ENCODE peak calls at places on chromosomes 16 and 17, in four cellular contexts. F, C, A and L are unnamed samples.

GRCh38 chr16:50808929-50809538 is 67.1 kb downstream of the CYLD start:
- DNase-seq in F (no peak), C (no peak), A (no peak), L (peak)

GRCh38 chr16:9383281-9383680 is 291.8 kb downstream of the HAPSTR1 start:
- DNase-seq in F (no peak), C (no peak), A (no peak), L (no peak)

GRCh38 chr17:57819273-57819672 is 30.6 kb downstream of the MRPS23 start:
- DNase-seq in F (no peak), C (no peak), A (no peak), L (no peak)

GRCh38 chr17:2266045-2266864 is 37.3 kb downstream of the SMG6 start:
- DNase-seq in F (peak), C (peak), A (peak), L (no peak)

GRCh38 chr17:19329839-19330238 is 32.7 kb downstream of the B9D1 start:
- DNase-seq in F (no peak), C (no peak), A (no peak), L (no peak)

GRCh38 chr17:40819528-40820125 is 2.8 kb downstream of the KRT10 start:
- DNase-seq in F (no peak), C (no peak), A (peak), L (no peak)

GRCh38 chr16:87835882-87836331 is 33.4 kb downstream of the SLC7A5 start:
- DNase-seq in F (no peak), C (no peak), A (no peak), L (no peak)

GRCh38 chr17:78818932-78819331 is 21.7 kb downstream of the USP36 start:
- DNase-seq in F (peak), C (peak), A (peak), L (no peak)

GRCh38 chr16:50547340-50547865 is 793 bp upstream of the NKD1 start:
- DNase-seq in F (peak), C (peak), A (no peak), L (no peak)

GRCh38 chr17:68567035-68567434 is 34.1 kb downstream of the FAM20A start:
- DNase-seq in F (no peak), C (no peak), A (no peak), L (no peak)

GRCh38 chr17:65404761-65405160 is 156.7 kb downstream of the AXIN2 start:
- DNase-seq in F (no peak), C (no peak), A (no peak), L (no peak)

GRCh38 chr16:22264786-22265185 is 32.4 kb upstream of the POLR3E start:
- DNase-seq in F (no peak), C (no peak), A (no peak), L (no peak)

GRCh38 chr17:19381741-19382444 is 3.6 kb downstream of the MAPK7 start:
- DNase-seq in F (peak), C (no peak), A (no peak), L (no peak)

GRCh38 chr17:62119373-62119772 is 54.3 kb upstream of the MED13 start:
- DNase-seq in F (no peak), C (no peak), A (no peak), L (no peak)

GRCh38 chr17:82399030-82399429 is 19.1 kb upstream of the HEXD start:
- DNase-seq in F (no peak), C (no peak), A (peak), L (no peak)

GRCh38 chr17:21125862-21126261 is 902 bp upstream of the DHRS7B start:
- DNase-seq in F (peak), C (no peak), A (peak), L (no peak)

GRCh38 chr16:46895399-46896313 is 11.5 kb downstream of the GPT2 start:
- DNase-seq in F (no peak), C (peak), A (no peak), L (no peak)

GRCh38 chr17:4329838-4330237 is 36.6 kb downstream of the UBE2G1 start:
- DNase-seq in F (no peak), C (no peak), A (peak), L (no peak)

GRCh38 chr16:30983289-30983889 is 1.6 kb upstream of the HSD3B7 start:
- DNase-seq in F (no peak), C (no peak), A (no peak), L (no peak)

GRCh38 chr16:74842413-74842812 is 67.8 kb upstream of the FA2H start:
- DNase-seq in F (no peak), C (no peak), A (no peak), L (no peak)

GRCh38 chr17:78839173-78839761 is 1.3 kb downstream of the USP36 start:
- DNase-seq in F (no peak), C (no peak), A (peak), L (no peak)

GRCh38 chr16:27333104-27333503 is 19.3 kb downstream of the IL4R start:
- DNase-seq in F (peak), C (no peak), A (no peak), L (no peak)
- TF ChIP-seq POLR2AphosphoS5 in F (no peak), C (no peak), A (no peak), L (no peak)

GRCh38 chr16:8127096-8127495 is 463.2 kb downstream of the TMEM114 start:
- DNase-seq in F (no peak), C (no peak), A (no peak), L (no peak)

GRCh38 chr16:8130197-8130596 is 460.1 kb downstream of the TMEM114 start:
- DNase-seq in F (no peak), C (no peak), A (no peak), L (no peak)

GRCh38 chr16:8126313-8126712 is 464.0 kb downstream of the TMEM114 start:
- DNase-seq in F (no peak), C (no peak), A (no peak), L (no peak)
- TF ChIP-seq POLR2A in F (no peak), C (no peak), A (no peak), L (no peak)

GRCh38 chr16:77212736-77213541 is 13.7 kb downstream of the SYCE1L start:
- DNase-seq in F (peak), C (peak), A (peak), L (no peak)
- H3K27ac ChIP-seq in F (peak), C (peak), A (peak), L (peak)

GRCh38 chr16:1949507-1949906 is 5.0 kb downstream of the RPL3L start:
- DNase-seq in F (no peak), C (no peak), A (no peak), L (no peak)

GRCh38 chr16:1950559-1950958 is 3.9 kb downstream of the RPL3L start:
- DNase-seq in F (no peak), C (no peak), A (no peak), L (no peak)

GRCh38 chr16:1958715-1959268 is 546 bp upstream of the NDUFB10 start:
- DNase-seq in F (peak), C (no peak), A (no peak), L (no peak)

GRCh38 chr16:1950047-1950446 is 4.4 kb downstream of the RPL3L start:
- DNase-seq in F (no peak), C (no peak), A (no peak), L (no peak)

DNA sequence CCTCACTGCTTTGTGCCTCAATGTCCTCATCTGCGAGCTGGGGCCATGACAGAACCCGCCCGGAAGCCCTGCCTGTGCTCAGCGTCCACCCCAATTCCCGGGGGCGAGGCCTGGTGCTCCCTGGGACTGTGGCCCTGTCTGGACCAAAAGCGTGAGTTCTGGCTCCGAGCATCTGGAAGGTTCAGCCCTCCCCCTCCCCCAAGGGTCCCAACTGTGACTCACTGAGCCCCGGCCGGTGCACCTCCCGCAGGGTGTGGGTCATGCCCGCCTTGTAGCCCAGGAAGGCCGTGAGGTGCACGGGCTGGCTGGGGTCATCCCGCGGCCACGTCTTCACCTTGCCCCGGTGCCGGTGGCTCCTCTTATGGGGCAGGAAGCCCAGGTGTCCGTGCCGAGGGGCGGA is 755 bp downstream of the RPL3L start:
- DNase-seq in F (peak), C (no peak), A (no peak), L (no peak)
- TF ChIP-seq POLR2AphosphoS5 in F (no peak), C (no peak), A (no peak), L (no peak)

GRCh38 chr16:85619089-85619850 is 6.1 kb downstream of the GSE1 start:
- DNase-seq in F (no peak), C (no peak), A (no peak), L (no peak)
- TF ChIP-seq POLR2A in F (no peak), C (no peak), A (no peak), L (no peak)

GRCh38 chr17:46170609-46171432 is 22.4 kb downstream of the KANSL1 start:
- DNase-seq in F (no peak), C (no peak), A (no peak), L (no peak)

GRCh38 chr17:46167826-46168569 is 25.2 kb downstream of the KANSL1 start:
- DNase-seq in F (no peak), C (no peak), A (no peak), L (no peak)

GRCh38 chr17:46167267-46167666 is 26.0 kb downstream of the KANSL1 start:
- DNase-seq in F (no peak), C (no peak), A (no peak), L (no peak)

GRCh38 chr17:46171939-46172338 is 21.3 kb downstream of the KANSL1 start:
- DNase-seq in F (no peak), C (no peak), A (no peak), L (no peak)

GRCh38 chr17:46169913-46170312 is 23.3 kb downstream of the KANSL1 start:
- DNase-seq in F (no peak), C (no peak), A (no peak), L (no peak)
- H3K27ac ChIP-seq in F (no peak), C (no peak), A (no peak), L (no peak)

GRCh38 chr16:4538067-4538385 is 547 bp downstream of the CDIP1 start:
- DNase-seq in F (no peak), C (no peak), A (peak), L (no peak)

GRCh38 chr16:4539716-4540284 is 1.2 kb upstream of the CDIP1 start:
- DNase-seq in F (no peak), C (no peak), A (no peak), L (no peak)

GRCh38 chr16:4536391-4537106 is 2.0 kb downstream of the CDIP1 start:
- DNase-seq in F (no peak), C (no peak), A (no peak), L (no peak)

GRCh38 chr16:4537376-4538066 is 1.1 kb downstream of the CDIP1 start:
- DNase-seq in F (peak), C (peak), A (no peak), L (no peak)

GRCh38 chr16:4538386-4539235 is at the start of gene CDIP1:
- DNase-seq in F (peak), C (peak), A (peak), L (peak)
- TF ChIP-seq POLR2AphosphoS5 in F (peak), C (peak), A (peak), L (peak)

GRCh38 chr17:39767147-39767546 is 29.4 kb downstream of the GRB7 start:
- DNase-seq in F (no peak), C (no peak), A (no peak), L (no peak)
- TF ChIP-seq POLR2A in F (no peak), C (no peak), A (no peak), L (no peak)

GRCh38 chr16:82735696-82736095 is 108.9 kb downstream of the CDH13 start:
- DNase-seq in F (no peak), C (no peak), A (no peak), L (no peak)
- H3K27ac ChIP-seq in F (peak), C (no peak), A (no peak), L (no peak)

GRCh38 chr17:17573912-17574311 is 17.6 kb downstream of the PEMT start:
- DNase-seq in F (no peak), C (no peak), A (no peak), L (no peak)

GRCh38 chr17:17572010-17572785 is 19.3 kb downstream of the PEMT start:
- DNase-seq in F (no peak), C (no peak), A (no peak), L (no peak)

GRCh38 chr17:17577373-17577772 is 14.1 kb downstream of the PEMT start:
- DNase-seq in F (no peak), C (no peak), A (no peak), L (no peak)

GRCh38 chr17:17576772-17577234 is 14.7 kb downstream of the PEMT start:
- DNase-seq in F (no peak), C (no peak), A (no peak), L (no peak)

GRCh38 chr17:17575360-17576251 is 15.9 kb downstream of the PEMT start:
- DNase-seq in F (no peak), C (no peak), A (no peak), L (no peak)
- TF ChIP-seq POLR2AphosphoS5 in F (no peak), C (no peak), A (no peak), L (no peak)